ENCODE peak calls at places on chromosome 18, in ten cellular contexts. E is SK-N-SH, V is K562, R is IMR-90, P is ovary, G is Peyer's patch, I is RWPE2, W is Karpas-422, F is body of pancreas, X is AG04450. Y is an unnamed sample. For H3K27me3, the result is how much of the 10 kb centered on the place peaks cover.

GRCh38 chr18:73980289-73980979 is 167.2 kb downstream of the FBXO15 start:
- DNase-seq in E (peak), V (peak), R (peak), P (no peak), G (no peak), I (no peak), W (no peak), F (no peak), X (no peak), Y (peak)

GRCh38 chr18:79859314-79859713 is 61.6 kb downstream of the KCNG2 start:
- DNase-seq in E (no peak), V (no peak), R (no peak), P (no peak), G (no peak), I (no peak), W (no peak), F (no peak), X (no peak), Y (no peak)

GRCh38 chr18:48928787-48929186 is 22.0 kb downstream of the SMAD7 start:
- DNase-seq in E (peak), V (no peak), R (peak), P (peak), G (peak), I (no peak), W (peak), F (peak), X (no peak), Y (no peak)

GRCh38 chr18:21452808-21453511 is 147.5 kb downstream of the ESCO1 start:
- DNase-seq in E (peak), V (no peak), R (no peak), P (no peak), G (no peak), I (no peak), W (no peak), F (no peak), X (no peak), Y (no peak)

GRCh38 chr18:75277629-75277966 is 67.0 kb downstream of the TSHZ1 start:
- DNase-seq in E (no peak), V (no peak), R (no peak), P (no peak), G (no peak), I (no peak), W (no peak), F (no peak), X (no peak), Y (no peak)

GRCh38 chr18:45197526-45197970 is 417.7 kb upstream of the SLC14A2 start:
- DNase-seq in E (no peak), V (no peak), R (peak), P (no peak), G (no peak), I (no peak), W (no peak), F (no peak), X (peak), Y (no peak)

GRCh38 chr18:8654482-8655451 is 45.5 kb downstream of the RAB12 start:
- DNase-seq in E (peak), V (peak), R (peak), P (no peak), G (no peak), I (no peak), W (peak), F (no peak), X (no peak), Y (peak)

GRCh38 chr18:35183846-35184245 is 57.0 kb upstream of the ZNF397 start:
- DNase-seq in E (no peak), V (no peak), R (no peak), P (no peak), G (no peak), I (no peak), W (no peak), F (no peak), X (no peak), Y (no peak)

GRCh38 chr18:62555135-62555534 is 32.3 kb downstream of the ZCCHC2 start:
- DNase-seq in E (no peak), V (peak), R (peak), P (no peak), G (no peak), I (no peak), W (no peak), F (no peak), X (no peak), Y (no peak)

GRCh38 chr18:34773961-34774754 is 64.1 kb downstream of the DTNA start:
- DNase-seq in E (peak), V (no peak), R (peak), P (peak), G (no peak), I (peak), W (no peak), F (peak), X (no peak), Y (no peak)

GRCh38 chr18:34342960-34343359 is 118.2 kb upstream of the NOL4 start:
- DNase-seq in E (no peak), V (no peak), R (peak), P (no peak), G (no peak), I (no peak), W (no peak), F (no peak), X (no peak), Y (no peak)

GRCh38 chr18:69484699-69485396 is 84.2 kb downstream of the DOK6 start:
- DNase-seq in E (no peak), V (no peak), R (peak), P (no peak), G (no peak), I (no peak), W (no peak), F (no peak), X (peak), Y (no peak)

GRCh38 chr18:23716516-23716915 is 27.3 kb downstream of the LAMA3 start:
- DNase-seq in E (no peak), V (peak), R (peak), P (no peak), G (no peak), I (peak), W (no peak), F (no peak), X (peak), Y (no peak)

GRCh38 chr18:35383136-35383535 is 6.0 kb upstream of the ZNF396 start:
- DNase-seq in E (no peak), V (no peak), R (no peak), P (no peak), G (no peak), I (no peak), W (no peak), F (no peak), X (no peak), Y (no peak)

GRCh38 chr18:7205346-7205745 is 25.5 kb upstream of the LRRC30 start:
- DNase-seq in E (no peak), V (no peak), R (no peak), P (no peak), G (no peak), I (no peak), W (no peak), F (no peak), X (no peak), Y (no peak)

GRCh38 chr18:6821346-6821745 is 91.8 kb downstream of the ARHGAP28 start:
- DNase-seq in E (no peak), V (no peak), R (no peak), P (no peak), G (no peak), I (no peak), W (no peak), F (no peak), X (no peak), Y (no peak)

GRCh38 chr18:38948436-38948835 is 1382.8 kb upstream of the CELF4 start:
- DNase-seq in E (no peak), V (no peak), R (no peak), P (no peak), G (no peak), I (no peak), W (no peak), F (no peak), X (no peak), Y (no peak)

GRCh38 chr18:35276276-35276675 is 13.8 kb downstream of the ZSCAN30 start:
- DNase-seq in E (no peak), V (no peak), R (no peak), P (no peak), G (no peak), I (no peak), W (no peak), F (no peak), X (no peak), Y (no peak)

GRCh38 chr18:44039826-44040225 is 640.9 kb upstream of the SETBP1 start:
- DNase-seq in E (no peak), V (no peak), R (no peak), P (no peak), G (no peak), I (no peak), W (no peak), F (no peak), X (no peak), Y (no peak)

GRCh38 chr18:26503382-26503781 is 45.0 kb downstream of the KCTD1 start:
- DNase-seq in E (peak), V (no peak), R (no peak), P (no peak), G (no peak), I (no peak), W (no peak), F (no peak), X (no peak), Y (no peak)

GRCh38 chr18:22391571-22392359 is 25.9 kb downstream of the CTAGE1 start:
- DNase-seq in E (peak), V (no peak), R (peak), P (no peak), G (peak), I (peak), W (no peak), F (peak), X (peak), Y (no peak)

GRCh38 chr18:23784811-23785245 is 95.6 kb downstream of the LAMA3 start:
- DNase-seq in E (no peak), V (no peak), R (peak), P (no peak), G (no peak), I (no peak), W (no peak), F (no peak), X (peak), Y (no peak)

GRCh38 chr18:35610089-35610488 is 28.5 kb downstream of the GALNT1 start:
- DNase-seq in E (no peak), V (no peak), R (no peak), P (no peak), G (no peak), I (no peak), W (no peak), F (no peak), X (no peak), Y (no peak)

GRCh38 chr18:58909521-58909920 is 44.8 kb downstream of the ZNF532 start:
- DNase-seq in E (no peak), V (no peak), R (no peak), P (no peak), G (peak), I (no peak), W (no peak), F (no peak), X (no peak), Y (no peak)

GRCh38 chr18:63320690-63321265 is 1.2 kb upstream of the BCL2 start:
- DNase-seq in E (peak), V (peak), R (peak), P (peak), G (peak), I (no peak), W (peak), F (peak), X (no peak), Y (peak)

GRCh38 chr18:9210996-9211395 is 74.4 kb downstream of the ANKRD12 start:
- DNase-seq in E (no peak), V (no peak), R (no peak), P (no peak), G (no peak), I (no peak), W (no peak), F (no peak), X (no peak), Y (no peak)

GRCh38 chr18:22186484-22186971 is 17.1 kb downstream of the GATA6 start:
- DNase-seq in E (no peak), V (no peak), R (no peak), P (no peak), G (no peak), I (no peak), W (no peak), F (no peak), X (no peak), Y (no peak)

GRCh38 chr18:44789704-44790103 is 109.0 kb downstream of the SETBP1 start:
- DNase-seq in E (peak), V (no peak), R (no peak), P (no peak), G (no peak), I (no peak), W (no peak), F (no peak), X (no peak), Y (no peak)

GRCh38 chr18:56615738-56616520 is 22.5 kb downstream of the TXNL1 start:
- DNase-seq in E (no peak), V (no peak), R (no peak), P (no peak), G (no peak), I (no peak), W (no peak), F (no peak), X (no peak), Y (peak)

GRCh38 chr18:48938827-48939367 is 11.9 kb downstream of the SMAD7 start:
- DNase-seq in E (no peak), V (no peak), R (no peak), P (peak), G (no peak), I (no peak), W (no peak), F (no peak), X (no peak), Y (no peak)

GRCh38 chr18:75247041-75247551 is 36.5 kb downstream of the TSHZ1 start:
- DNase-seq in E (peak), V (no peak), R (peak), P (no peak), G (no peak), I (no peak), W (no peak), F (no peak), X (no peak), Y (no peak)

GRCh38 chr18:4358618-4359017 is 96.5 kb downstream of the DLGAP1 start:
- DNase-seq in E (no peak), V (no peak), R (no peak), P (no peak), G (no peak), I (no peak), W (no peak), F (no peak), X (no peak), Y (no peak)

GRCh38 chr18:54879691-54880090 is 51.4 kb downstream of the RAB27B start:
- DNase-seq in E (no peak), V (no peak), R (no peak), P (no peak), G (no peak), I (no peak), W (no peak), F (no peak), X (no peak), Y (no peak)

GRCh38 chr18:54878057-54878661 is 49.9 kb downstream of the RAB27B start:
- DNase-seq in E (no peak), V (no peak), R (no peak), P (no peak), G (no peak), I (no peak), W (no peak), F (no peak), X (no peak), Y (no peak)

GRCh38 chr18:54877076-54877475 is 48.8 kb downstream of the RAB27B start:
- DNase-seq in E (no peak), V (no peak), R (peak), P (no peak), G (no peak), I (no peak), W (no peak), F (no peak), X (no peak), Y (no peak)

GRCh38 chr18:54880706-54881105 is 52.4 kb downstream of the RAB27B start:
- DNase-seq in E (peak), V (no peak), R (peak), P (no peak), G (no peak), I (no peak), W (no peak), F (no peak), X (peak), Y (no peak)

DNA sequence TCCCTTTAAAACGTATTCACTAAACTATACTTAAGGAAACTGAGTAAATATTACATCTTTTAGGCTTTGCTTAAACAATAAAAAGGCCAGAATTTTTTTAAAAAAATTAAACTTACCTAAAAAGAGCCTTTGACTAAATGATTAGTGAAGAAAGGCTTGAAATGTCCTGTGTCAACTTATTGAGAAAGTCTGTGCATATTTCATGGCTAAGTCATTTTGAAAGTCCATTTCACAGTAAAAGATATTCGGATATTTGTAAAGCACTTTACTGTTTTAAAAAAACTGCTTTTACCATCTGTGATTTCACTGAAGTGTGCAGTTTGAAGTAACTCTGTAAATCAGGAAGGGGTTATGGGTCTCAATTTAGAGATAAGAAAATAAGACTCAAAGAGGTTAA is 50.4 kb downstream of the RAB27B start:
- DNase-seq in E (no peak), V (no peak), R (peak), P (no peak), G (no peak), I (no peak), W (no peak), F (no peak), X (no peak), Y (no peak)
- H3K27me3 ChIP-seq in E (under half), V (under half), R (under half), P (under half), G (under half), I (under half), W (under half), F (under half), X (under half), Y (half or more)

GRCh38 chr18:70698574-70698973 is 409.7 kb downstream of the SOCS6 start:
- DNase-seq in E (no peak), V (no peak), R (no peak), P (no peak), G (no peak), I (no peak), W (peak), F (no peak), X (no peak), Y (no peak)
- H3K27me3 ChIP-seq in E (under half), V (under half), R (under half), P (under half), G (under half), I (under half), W (under half), F (under half), X (under half), Y (under half)

GRCh38 chr18:77250501-77250925 is 865 bp downstream of the GALR1 start:
- DNase-seq in E (peak), V (no peak), R (no peak), P (no peak), G (no peak), I (no peak), W (no peak), F (no peak), X (no peak), Y (no peak)
- H3K27me3 ChIP-seq in E (under half), V (under half), R (under half), P (under half), G (under half), I (half or more), W (under half), F (under half), X (under half), Y (under half)

GRCh38 chr18:46338213-46338612 is 234.0 kb downstream of the HAUS1 start:
- DNase-seq in E (peak), V (no peak), R (no peak), P (no peak), G (no peak), I (peak), W (no peak), F (no peak), X (no peak), Y (peak)

GRCh38 chr18:46336278-46337205 is 232.4 kb downstream of the HAUS1 start:
- DNase-seq in E (peak), V (no peak), R (no peak), P (no peak), G (no peak), I (peak), W (no peak), F (no peak), X (no peak), Y (no peak)

GRCh38 chr18:46337206-46337710 is 233.1 kb downstream of the HAUS1 start:
- DNase-seq in E (peak), V (no peak), R (no peak), P (no peak), G (no peak), I (no peak), W (no peak), F (no peak), X (no peak), Y (no peak)

GRCh38 chr18:46340716-46341115 is 236.5 kb downstream of the HAUS1 start:
- DNase-seq in E (no peak), V (no peak), R (no peak), P (no peak), G (no peak), I (peak), W (no peak), F (no peak), X (no peak), Y (no peak)

GRCh38 chr18:46338761-46339160 is 234.6 kb downstream of the HAUS1 start:
- DNase-seq in E (no peak), V (no peak), R (no peak), P (no peak), G (no peak), I (peak), W (no peak), F (no peak), X (no peak), Y (peak)
- H3K27me3 ChIP-seq in E (under half), V (under half), R (half or more), P (under half), G (under half), I (under half), W (under half), F (under half), X (under half), Y (under half)

DNA sequence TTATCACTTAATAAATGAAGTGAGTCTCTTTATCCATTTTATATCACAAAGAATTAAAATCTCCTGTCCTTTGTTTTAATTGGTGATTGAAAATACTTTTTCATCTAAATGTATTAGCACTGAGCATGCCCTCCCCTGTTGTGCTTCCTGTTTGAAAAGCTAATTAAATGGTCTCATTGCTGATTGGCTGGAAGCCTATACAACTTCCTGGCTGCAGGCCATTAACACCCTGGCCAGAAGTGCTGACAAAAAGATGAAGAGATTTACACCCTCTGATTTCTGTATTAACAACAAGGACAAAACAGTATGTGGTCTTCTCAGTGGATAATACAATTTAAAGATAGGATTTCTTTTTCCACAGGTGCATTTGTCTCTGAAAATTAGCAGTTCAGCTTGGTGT is 548.0 kb downstream of the DCC start:
- DNase-seq in E (no peak), V (no peak), R (no peak), P (no peak), G (no peak), I (no peak), W (no peak), F (no peak), X (no peak), Y (no peak)
- H3K27me3 ChIP-seq in E (under half), V (under half), R (under half), P (under half), G (under half), I (under half), W (under half), F (under half), X (under half), Y (under half)

GRCh38 chr18:50056185-50056584 is 138.8 kb downstream of the MYO5B start:
- DNase-seq in E (no peak), V (no peak), R (no peak), P (no peak), G (no peak), I (no peak), W (no peak), F (no peak), X (no peak), Y (no peak)
- H3K27me3 ChIP-seq in E (under half), V (under half), R (under half), P (under half), G (under half), I (under half), W (under half), F (under half), X (under half), Y (under half)

DNA sequence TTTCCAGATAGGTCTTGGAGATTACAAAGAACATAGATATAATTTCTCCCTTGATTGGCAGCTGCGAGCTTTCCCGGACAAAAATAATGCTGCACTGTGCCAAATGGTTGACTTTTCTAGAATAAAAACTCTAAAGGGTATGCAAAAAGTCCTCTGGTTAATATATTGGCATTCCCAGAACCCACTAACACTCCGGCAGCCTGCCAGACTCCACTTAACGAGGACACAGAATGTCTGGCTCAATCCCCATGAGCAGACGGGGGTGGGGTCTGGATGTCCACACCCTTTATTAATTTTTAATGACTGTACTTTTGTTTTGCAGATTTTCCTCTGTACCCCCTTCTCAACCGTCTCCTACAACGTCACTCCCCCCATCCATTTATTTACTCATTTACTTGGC is 3.3 kb downstream of the LDLRAD4 start:
- DNase-seq in E (peak), V (no peak), R (no peak), P (no peak), G (peak), I (no peak), W (no peak), F (peak), X (no peak), Y (no peak)
- H3K27me3 ChIP-seq in E (under half), V (under half), R (under half), P (under half), G (under half), I (under half), W (under half), F (under half), X (under half), Y (under half)

DNA sequence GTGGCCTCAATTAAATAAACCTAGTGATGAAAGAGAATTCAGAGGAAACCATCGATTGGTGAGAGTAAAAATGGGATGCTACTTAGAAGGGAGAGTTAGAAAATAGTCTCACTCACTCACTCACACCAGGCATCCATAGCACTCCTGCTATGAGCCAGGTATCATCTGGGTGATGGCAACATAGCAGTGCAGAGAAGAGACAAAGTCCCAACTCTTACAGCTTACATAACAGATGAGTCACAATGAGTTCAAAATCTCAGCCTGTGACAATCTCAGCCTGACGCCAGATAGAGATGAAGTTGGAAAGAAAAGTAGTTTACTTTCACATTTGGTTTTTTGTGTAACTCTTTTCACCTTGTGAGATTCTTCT is 55.4 kb upstream of the THOC1 start:
- DNase-seq in E (no peak), V (no peak), R (peak), P (no peak), G (no peak), I (no peak), W (no peak), F (no peak), X (no peak), Y (no peak)
- H3K27me3 ChIP-seq in E (under half), V (under half), R (under half), P (under half), G (under half), I (under half), W (under half), F (under half), X (under half), Y (under half)